ENCODE peak calls at places on chromosomes 12 and 14, in nine cellular contexts. Y, P, T, Q, L, W, O, E and K are unnamed samples.

GRCh38 chr14:42715316-42715715 is 1108.6 kb downstream of the LRFN5 start:
- DNase-seq in L (no peak), P (no peak), W (peak), T (no peak), E (no peak), O (no peak), Q (no peak), Y (peak), K (peak)

GRCh38 chr12:8950702-8951478 is 1.4 kb upstream of the M6PR start:
- DNase-seq in E (no peak), Y (no peak), T (no peak), Q (no peak), P (no peak), O (no peak), L (no peak), W (no peak), K (no peak)

GRCh38 chr12:14216405-14217294 is 148.8 kb upstream of the ATF7IP start:
- DNase-seq in O (no peak), E (no peak), L (no peak), P (no peak), W (peak), T (no peak), Y (peak), Q (no peak), K (no peak)

GRCh38 chr14:76705214-76705613 is 56.1 kb upstream of the VASH1 start:
- DNase-seq in T (no peak), L (no peak), O (no peak), Q (no peak), W (no peak), E (no peak), Y (no peak), P (no peak), K (no peak)

GRCh38 chr12:61853945-61854344 is 406.3 kb upstream of the USP15 start:
- DNase-seq in P (no peak), O (no peak), Q (no peak), Y (no peak), W (no peak), T (no peak), L (no peak), E (no peak), K (no peak)

GRCh38 chr12:52200086-52200782 is 8.4 kb upstream of the KRT80 start:
- DNase-seq in E (no peak), L (no peak), Y (no peak), Q (peak), T (no peak), O (no peak), W (no peak), P (peak), K (no peak)

GRCh38 chr14:44846232-44846824 is 115.4 kb downstream of the KLHL28 start:
- DNase-seq in Q (no peak), L (peak), E (no peak), T (no peak), O (no peak), W (peak), P (no peak), Y (peak), K (peak)

GRCh38 chr12:91978143-91978542 is 167.5 kb downstream of the BTG1 start:
- DNase-seq in P (no peak), W (no peak), L (no peak), Y (no peak), T (no peak), E (no peak), O (no peak), Q (no peak), K (no peak)

GRCh38 chr12:132950844-132951535 is 5.1 kb downstream of the ZNF605 start:
- DNase-seq in T (no peak), Y (no peak), E (no peak), P (no peak), W (no peak), O (no peak), Q (no peak), L (no peak), K (no peak)

GRCh38 chr14:101198398-101199027 is 295.0 kb upstream of the RTL1 start:
- DNase-seq in E (peak), Y (no peak), L (no peak), Q (peak), O (peak), W (no peak), T (peak), P (peak), K (no peak)

GRCh38 chr14:74913986-74914573 is 9.0 kb downstream of the RPS6KL1 start:
- DNase-seq in Q (peak), L (peak), T (peak), E (peak), Y (peak), W (peak), O (peak), P (peak), K (peak)

GRCh38 chr12:59763835-59764234 is 168.0 kb downstream of the SLC16A7 start:
- DNase-seq in W (no peak), P (no peak), E (no peak), Q (no peak), O (no peak), Y (no peak), L (no peak), T (no peak), K (no peak)

GRCh38 chr12:43103866-43104265 is 448.1 kb downstream of the ADAMTS20 start:
- DNase-seq in O (no peak), T (no peak), E (no peak), W (no peak), Q (no peak), P (no peak), Y (no peak), L (no peak), K (no peak)

GRCh38 chr12:108214046-108214445 is 85.0 kb downstream of the WSCD2 start:
- DNase-seq in O (no peak), E (no peak), W (no peak), L (no peak), T (no peak), Y (no peak), Q (no peak), P (no peak), K (no peak)

DNA sequence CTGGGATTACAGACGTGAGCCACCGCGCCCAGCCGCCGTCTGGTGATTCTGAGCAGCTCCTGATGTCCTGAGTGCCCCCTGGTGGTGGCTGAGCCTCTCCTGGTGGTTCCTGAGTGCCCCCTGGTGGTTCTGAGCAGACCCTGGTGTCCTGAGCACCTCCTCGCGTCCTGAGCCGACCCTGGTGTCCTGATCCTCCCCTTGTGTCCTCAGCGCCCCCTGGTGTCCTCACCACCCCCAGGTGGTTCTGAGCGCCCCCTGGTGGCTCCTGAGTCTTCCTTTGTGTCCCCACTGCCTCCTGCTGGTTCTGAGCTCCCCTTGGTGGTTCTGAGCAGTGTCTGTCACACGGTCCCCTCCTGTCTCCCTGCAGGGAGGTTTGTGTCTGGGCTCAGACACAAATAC is 1304.9 kb downstream of the TMEM121 start:
- DNase-seq in T (no peak), Y (no peak), W (no peak), O (no peak), P (no peak), L (no peak), E (no peak), Q (no peak), K (no peak)
- TF ChIP-seq CTCF in T (peak), Y (peak), W (peak), O (peak), P (no peak), L (peak), E (no peak), Q (peak), K (peak)

DNA sequence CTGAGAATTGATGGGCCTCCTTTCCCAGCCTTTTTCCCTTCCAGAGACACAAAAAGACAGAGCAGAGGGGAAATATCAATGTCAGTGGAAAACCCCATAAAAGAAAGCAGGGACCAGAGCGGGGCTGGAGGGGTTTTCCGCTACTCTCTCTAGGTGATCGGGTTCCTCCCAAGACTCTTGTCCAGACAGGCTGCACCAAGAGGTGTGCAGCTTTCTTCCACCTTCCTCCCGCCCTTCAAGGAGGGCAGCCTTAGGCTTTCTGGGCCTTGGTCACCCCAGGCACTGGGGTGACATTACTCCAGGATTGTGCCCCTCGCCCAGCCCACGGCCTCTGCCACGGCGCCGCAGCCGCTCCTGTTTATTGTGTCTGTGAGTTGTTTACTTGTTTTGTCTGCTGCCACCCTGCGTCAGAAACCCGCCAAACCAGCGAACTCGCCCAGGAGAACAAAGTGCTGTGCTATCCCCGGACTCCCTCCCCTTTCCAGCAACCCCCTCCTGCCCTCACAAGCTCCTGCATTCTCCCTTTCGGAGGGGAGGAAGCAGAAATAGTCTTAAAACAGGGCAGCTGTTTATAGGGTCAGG is 6.7 kb upstream of the HOXC6 start:
- DNase-seq in Y (no peak), Q (peak), T (no peak), P (peak), O (no peak), E (no peak), L (no peak), W (no peak), K (no peak)
- TF ChIP-seq CTCF in Y (peak), Q (peak), T (no peak), P (peak), O (no peak), E (no peak), L (no peak), W (no peak), K (peak)

DNA sequence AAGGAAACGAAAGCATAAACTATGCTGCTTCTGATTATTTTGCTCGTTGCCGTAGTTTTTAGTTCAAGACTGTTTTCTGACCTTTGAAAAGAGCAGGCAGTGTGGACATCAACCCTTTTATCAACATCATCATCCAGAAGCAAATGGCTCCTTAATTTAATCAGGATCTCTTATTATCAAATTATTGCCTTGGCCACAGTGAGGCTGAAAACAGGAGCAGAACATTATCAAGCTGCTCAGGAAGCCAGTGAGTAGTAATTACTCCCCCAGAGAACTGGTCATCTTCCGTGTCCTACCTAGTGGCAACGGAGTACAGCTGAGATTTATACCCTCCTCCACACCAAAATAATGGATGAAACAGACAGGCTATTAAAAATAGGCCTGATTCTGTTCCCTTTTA is 2.2 kb upstream of the DIABLO start:
- DNase-seq in Y (no peak), P (no peak), E (no peak), W (no peak), T (no peak), Q (no peak), O (no peak), L (no peak), K (no peak)
- TF ChIP-seq CTCF in Y (no peak), P (no peak), E (no peak), W (no peak), T (no peak), Q (no peak), O (no peak), L (no peak), K (no peak)

DNA sequence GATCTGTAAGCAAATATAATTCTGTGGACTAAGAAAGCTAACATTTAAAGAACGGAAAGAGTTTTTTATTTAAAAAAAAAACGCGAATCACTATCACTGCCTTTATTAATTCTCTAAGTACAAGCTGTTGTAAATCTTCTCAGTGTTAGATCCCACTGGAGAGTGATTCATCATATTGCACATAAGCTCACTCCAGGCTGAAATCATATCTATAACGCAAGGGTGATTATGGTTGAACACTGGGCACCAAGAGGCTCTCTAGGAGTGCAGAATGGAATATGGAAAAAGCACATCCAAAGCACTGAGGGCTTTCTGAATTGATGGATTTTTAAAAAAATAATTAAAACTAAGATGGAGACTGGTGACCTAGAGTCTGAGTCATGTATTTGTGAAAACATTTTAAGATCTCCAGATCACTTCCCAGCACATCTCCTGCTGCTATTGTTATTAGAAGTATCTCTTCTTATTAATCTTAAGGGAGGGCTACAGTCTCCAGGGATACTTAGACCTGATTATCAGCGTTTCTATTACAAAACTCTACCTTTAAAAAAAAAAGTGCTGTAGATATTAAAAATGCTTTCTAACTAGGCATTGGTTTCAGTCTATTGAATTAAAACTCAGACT is 1106.8 kb downstream of the AACS start:
- DNase-seq in P (no peak), L (no peak), W (no peak), T (no peak), O (no peak), E (no peak), Q (no peak), Y (no peak), K (peak)
- TF ChIP-seq CTCF in P (no peak), L (no peak), W (no peak), T (no peak), O (no peak), E (no peak), Q (no peak), Y (no peak), K (no peak)

GRCh38 chr12:83388551-83388950 is 701.8 kb downstream of the TMTC2 start:
- DNase-seq in Y (no peak), O (no peak), E (no peak), L (no peak), T (no peak), W (no peak), P (no peak), Q (no peak), K (no peak)

GRCh38 chr12:83390186-83390585 is 703.5 kb downstream of the TMTC2 start:
- DNase-seq in Q (no peak), P (no peak), E (no peak), T (no peak), Y (no peak), W (no peak), O (no peak), L (no peak), K (no peak)

GRCh38 chr12:83389237-83389996 is 702.7 kb downstream of the TMTC2 start:
- DNase-seq in O (peak), T (no peak), Y (peak), Q (peak), P (no peak), W (no peak), E (no peak), L (no peak), K (peak)
- TF ChIP-seq CTCF in O (peak), T (no peak), Y (peak), Q (peak), P (no peak), W (no peak), E (no peak), L (no peak), K (no peak)

GRCh38 chr12:85951823-85952222 is 77.7 kb downstream of the NTS start:
- DNase-seq in W (peak), T (no peak), E (no peak), Y (peak), O (no peak), L (no peak), Q (no peak), P (no peak), K (peak)
- TF ChIP-seq CTCF in W (peak), T (no peak), E (no peak), Y (peak), O (peak), L (no peak), Q (peak), P (no peak), K (peak)

GRCh38 chr14:92325835-92326234 is 2.9 kb downstream of the SLC24A4 start:
- DNase-seq in E (no peak), P (no peak), O (no peak), Q (no peak), Y (no peak), L (no peak), W (no peak), T (no peak), K (no peak)
- TF ChIP-seq CTCF in E (no peak), P (no peak), O (peak), Q (peak), Y (peak), L (peak), W (peak), T (no peak), K (no peak)

GRCh38 chr14:37397941-37398215 is 197.2 kb downstream of the FOXA1 start:
- DNase-seq in E (no peak), Y (no peak), P (no peak), T (no peak), L (no peak), W (no peak), O (no peak), Q (no peak), K (no peak)
- TF ChIP-seq CTCF in E (no peak), Y (no peak), P (no peak), T (no peak), L (no peak), W (no peak), O (no peak), Q (no peak), K (no peak)

GRCh38 chr12:106127289-106128126 is 11.2 kb downstream of the NUAK1 start:
- DNase-seq in Y (peak), Q (no peak), T (no peak), W (peak), E (peak), P (no peak), L (no peak), O (no peak), K (no peak)
- TF ChIP-seq CTCF in Y (no peak), Q (peak), T (no peak), W (no peak), E (no peak), P (no peak), L (no peak), O (no peak), K (no peak)